ENCODE peak calls at places on chromosomes 5 and 9, in seven cellular contexts. One of them, this sample, is unnamed. For H3K9me3, the result is how much of the 10 kb centered on the place peaks cover.

GRCh38 chr9:22098636-22099332 is 89.7 kb upstream of the CDKN2B start:
- DNase-seq in IMR-90: no peak
- DNase-seq in K562: no peak
- DNase-seq in cardiac muscle cell: no peak
- DNase-seq in pancreas: no peak
- DNase-seq in neural progenitor cell: no peak
- DNase-seq in right cardiac atrium: no peak
- DNase-seq in this sample: no peak

GRCh38 chr5:14153932-14154646 is 10.9 kb downstream of the TRIO start:
- DNase-seq in K562: no peak
- DNase-seq in pancreas: no peak
- DNase-seq in IMR-90: peak
- DNase-seq in right cardiac atrium: peak
- DNase-seq in neural progenitor cell: peak
- DNase-seq in cardiac muscle cell: peak
- DNase-seq in this sample: no peak

GRCh38 chr9:76109953-76110352 is 219.5 kb downstream of the PCSK5 start:
- DNase-seq in neural progenitor cell: no peak
- DNase-seq in K562: no peak
- DNase-seq in cardiac muscle cell: no peak
- DNase-seq in right cardiac atrium: no peak
- DNase-seq in IMR-90: peak
- DNase-seq in pancreas: no peak
- DNase-seq in this sample: no peak

GRCh38 chr5:31530541-31531265 is 1.2 kb downstream of the DROSHA start:
- DNase-seq in pancreas: no peak
- DNase-seq in IMR-90: no peak
- DNase-seq in cardiac muscle cell: no peak
- DNase-seq in neural progenitor cell: no peak
- DNase-seq in K562: peak
- DNase-seq in right cardiac atrium: no peak
- DNase-seq in this sample: no peak

GRCh38 chr9:113913426-113914195 is 37.5 kb downstream of the ZNF618 start:
- DNase-seq in K562: no peak
- DNase-seq in neural progenitor cell: no peak
- DNase-seq in right cardiac atrium: no peak
- DNase-seq in IMR-90: peak
- DNase-seq in pancreas: no peak
- DNase-seq in cardiac muscle cell: no peak
- DNase-seq in this sample: no peak

GRCh38 chr5:61582887-61583286 is 250.8 kb downstream of the ZSWIM6 start:
- DNase-seq in pancreas: no peak
- DNase-seq in IMR-90: no peak
- DNase-seq in K562: no peak
- DNase-seq in cardiac muscle cell: no peak
- DNase-seq in right cardiac atrium: no peak
- DNase-seq in neural progenitor cell: no peak
- DNase-seq in this sample: no peak

GRCh38 chr5:13632676-13633075 is 311.8 kb downstream of the DNAH5 start:
- DNase-seq in cardiac muscle cell: no peak
- DNase-seq in IMR-90: peak
- DNase-seq in K562: no peak
- DNase-seq in right cardiac atrium: no peak
- DNase-seq in pancreas: no peak
- DNase-seq in neural progenitor cell: no peak
- DNase-seq in this sample: no peak

GRCh38 chr9:119844431-119844830 is 475.2 kb upstream of the BRINP1 start:
- DNase-seq in right cardiac atrium: no peak
- DNase-seq in cardiac muscle cell: no peak
- DNase-seq in IMR-90: no peak
- DNase-seq in K562: no peak
- DNase-seq in pancreas: no peak
- DNase-seq in neural progenitor cell: no peak
- DNase-seq in this sample: no peak

GRCh38 chr5:57172466-57172961 is 1.3 kb upstream of the GPBP1 start:
- DNase-seq in cardiac muscle cell: no peak
- DNase-seq in neural progenitor cell: peak
- DNase-seq in IMR-90: no peak
- DNase-seq in right cardiac atrium: no peak
- DNase-seq in K562: peak
- DNase-seq in pancreas: no peak
- DNase-seq in this sample: no peak

GRCh38 chr9:115170674-115171073 is 52.7 kb upstream of the TNC start:
- DNase-seq in cardiac muscle cell: no peak
- DNase-seq in K562: no peak
- DNase-seq in right cardiac atrium: no peak
- DNase-seq in pancreas: no peak
- DNase-seq in neural progenitor cell: no peak
- DNase-seq in IMR-90: peak
- DNase-seq in this sample: no peak

DNA sequence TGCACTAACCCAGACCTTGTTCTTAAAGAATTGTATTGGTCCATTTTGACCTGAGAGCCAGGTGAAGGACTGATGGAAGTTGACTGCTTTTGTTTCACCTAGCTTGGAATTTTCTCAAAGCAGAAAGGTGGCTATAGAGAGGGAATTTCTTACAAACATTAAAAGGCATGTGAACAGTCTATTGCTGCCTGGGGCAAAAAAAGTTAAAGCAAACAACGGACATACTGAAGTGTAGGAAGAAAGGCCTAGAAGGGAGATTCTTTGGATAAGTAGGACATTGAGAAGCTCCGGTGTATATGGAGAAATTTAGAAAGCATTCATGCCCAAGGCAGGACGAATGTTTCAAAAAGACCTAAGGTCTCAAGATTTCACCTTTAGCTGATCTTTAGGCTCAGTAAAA is 11.7 kb downstream of the CATSPER3 start:
- DNase-seq in right cardiac atrium: no peak
- DNase-seq in IMR-90: no peak
- DNase-seq in pancreas: no peak
- DNase-seq in neural progenitor cell: no peak
- DNase-seq in K562: no peak
- DNase-seq in cardiac muscle cell: no peak
- DNase-seq in this sample: no peak
- H3K9me3 ChIP-seq in right cardiac atrium: under half
- H3K9me3 ChIP-seq in IMR-90: under half
- H3K9me3 ChIP-seq in pancreas: under half
- H3K9me3 ChIP-seq in neural progenitor cell: under half
- H3K9me3 ChIP-seq in K562: under half
- H3K9me3 ChIP-seq in cardiac muscle cell: under half
- H3K9me3 ChIP-seq in this sample: under half

DNA sequence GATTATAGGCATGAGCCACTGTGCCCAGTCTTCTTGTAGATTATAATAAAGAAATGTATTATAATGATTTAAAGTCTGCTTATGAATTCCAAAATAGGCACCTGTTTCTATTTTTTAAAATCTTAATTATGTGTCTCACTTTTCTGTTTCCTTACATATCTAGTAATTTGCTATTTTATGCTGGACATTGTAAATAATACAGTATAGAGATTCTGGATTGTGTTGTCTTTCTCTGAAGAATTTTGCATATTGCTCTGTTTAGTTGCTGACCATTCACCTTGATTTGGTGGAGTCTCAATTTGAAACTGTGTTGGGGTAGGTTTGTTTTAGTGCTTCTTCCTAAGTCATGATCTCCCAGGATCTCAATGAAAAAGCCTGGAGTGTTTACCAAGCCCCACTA is 102.8 kb downstream of the C9orf50 start:
- DNase-seq in IMR-90: no peak
- DNase-seq in pancreas: no peak
- DNase-seq in K562: no peak
- DNase-seq in right cardiac atrium: no peak
- DNase-seq in cardiac muscle cell: no peak
- DNase-seq in neural progenitor cell: no peak
- DNase-seq in this sample: no peak
- H3K9me3 ChIP-seq in IMR-90: under half
- H3K9me3 ChIP-seq in pancreas: under half
- H3K9me3 ChIP-seq in K562: under half
- H3K9me3 ChIP-seq in right cardiac atrium: under half
- H3K9me3 ChIP-seq in cardiac muscle cell: under half
- H3K9me3 ChIP-seq in neural progenitor cell: under half
- H3K9me3 ChIP-seq in this sample: under half

DNA sequence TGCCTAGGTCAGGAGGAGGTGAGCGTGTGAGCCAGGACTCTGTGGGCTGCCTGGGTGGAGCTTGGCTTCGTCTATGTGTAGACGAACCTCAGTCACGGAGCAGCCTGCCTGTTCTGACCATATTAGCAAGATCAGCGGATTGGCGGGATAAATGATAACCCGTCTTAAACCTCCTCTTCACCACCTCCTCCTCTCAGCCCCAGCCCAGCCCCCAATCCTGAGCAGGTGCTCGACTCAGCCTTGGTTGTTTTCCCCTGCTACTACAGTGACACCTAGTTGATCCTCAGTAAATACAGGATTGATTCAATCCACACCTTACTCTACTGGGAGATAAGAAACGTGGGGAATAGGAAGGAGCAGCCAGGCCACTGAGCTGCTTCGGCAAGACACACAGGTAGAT is 286.1 kb downstream of the IRX2 start:
- DNase-seq in K562: no peak
- DNase-seq in cardiac muscle cell: no peak
- DNase-seq in neural progenitor cell: no peak
- DNase-seq in right cardiac atrium: no peak
- DNase-seq in IMR-90: no peak
- DNase-seq in pancreas: no peak
- DNase-seq in this sample: no peak
- H3K9me3 ChIP-seq in K562: under half
- H3K9me3 ChIP-seq in cardiac muscle cell: under half
- H3K9me3 ChIP-seq in neural progenitor cell: under half
- H3K9me3 ChIP-seq in right cardiac atrium: under half
- H3K9me3 ChIP-seq in IMR-90: under half
- H3K9me3 ChIP-seq in pancreas: under half
- H3K9me3 ChIP-seq in this sample: under half

DNA sequence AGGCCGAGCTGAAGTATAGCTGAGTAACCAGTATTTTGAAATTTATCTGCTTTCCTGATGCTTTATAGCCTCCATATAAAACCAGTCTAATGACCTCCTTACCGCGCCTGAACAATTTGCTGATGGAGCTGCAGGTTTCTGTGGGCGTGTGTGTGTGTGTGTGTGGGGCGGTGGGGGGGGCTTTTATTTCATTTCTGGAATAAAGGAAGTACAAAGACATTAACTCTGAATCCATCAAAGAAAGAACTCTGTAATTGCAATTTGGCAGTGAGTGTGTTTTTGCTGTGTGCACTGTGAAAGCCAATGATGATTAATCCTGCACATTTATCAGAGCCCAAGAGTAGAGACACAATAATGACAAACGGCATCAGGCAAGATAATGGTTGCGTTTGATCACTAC is 29.3 kb upstream of the NDFIP1 start:
- DNase-seq in neural progenitor cell: no peak
- DNase-seq in pancreas: no peak
- DNase-seq in K562: no peak
- DNase-seq in IMR-90: no peak
- DNase-seq in cardiac muscle cell: no peak
- DNase-seq in right cardiac atrium: no peak
- DNase-seq in this sample: no peak
- H3K9me3 ChIP-seq in neural progenitor cell: under half
- H3K9me3 ChIP-seq in pancreas: under half
- H3K9me3 ChIP-seq in K562: under half
- H3K9me3 ChIP-seq in IMR-90: under half
- H3K9me3 ChIP-seq in cardiac muscle cell: under half
- H3K9me3 ChIP-seq in right cardiac atrium: under half
- H3K9me3 ChIP-seq in this sample: under half

GRCh38 chr5:125536095-125536494 is 789.7 kb upstream of the ZNF608 start:
- DNase-seq in cardiac muscle cell: no peak
- DNase-seq in IMR-90: no peak
- DNase-seq in K562: no peak
- DNase-seq in pancreas: no peak
- DNase-seq in right cardiac atrium: no peak
- DNase-seq in neural progenitor cell: no peak
- DNase-seq in this sample: no peak

GRCh38 chr5:125541085-125541484 is 794.6 kb upstream of the ZNF608 start:
- DNase-seq in K562: no peak
- DNase-seq in cardiac muscle cell: no peak
- DNase-seq in neural progenitor cell: no peak
- DNase-seq in right cardiac atrium: no peak
- DNase-seq in pancreas: no peak
- DNase-seq in IMR-90: no peak
- DNase-seq in this sample: no peak

GRCh38 chr5:125538469-125538868 is 792.0 kb upstream of the ZNF608 start:
- DNase-seq in neural progenitor cell: no peak
- DNase-seq in IMR-90: no peak
- DNase-seq in right cardiac atrium: no peak
- DNase-seq in pancreas: no peak
- DNase-seq in cardiac muscle cell: no peak
- DNase-seq in K562: no peak
- DNase-seq in this sample: no peak

GRCh38 chr5:125536582-125536981 is 790.1 kb upstream of the ZNF608 start:
- DNase-seq in cardiac muscle cell: no peak
- DNase-seq in K562: no peak
- DNase-seq in neural progenitor cell: no peak
- DNase-seq in right cardiac atrium: no peak
- DNase-seq in IMR-90: peak
- DNase-seq in pancreas: no peak
- DNase-seq in this sample: no peak

DNA sequence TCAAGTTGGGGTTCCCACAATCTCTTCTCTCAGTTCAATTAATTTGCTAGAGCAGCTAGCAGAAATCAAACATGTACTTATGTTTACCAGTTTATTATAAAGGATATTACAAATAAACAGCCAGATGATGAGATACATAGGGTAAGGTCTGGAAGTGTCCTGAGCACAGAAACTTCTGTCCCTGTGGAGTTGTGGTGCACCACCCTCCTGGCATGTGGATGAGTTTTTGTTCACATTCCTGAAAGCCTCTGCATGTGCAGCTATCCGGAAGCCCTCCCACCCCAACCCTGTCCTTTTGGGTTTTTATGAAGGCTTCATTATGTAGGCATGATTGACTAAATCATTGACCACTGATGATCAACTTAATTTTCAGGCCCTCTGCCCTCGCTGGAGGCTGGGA is 791.2 kb upstream of the ZNF608 start:
- DNase-seq in right cardiac atrium: no peak
- DNase-seq in pancreas: no peak
- DNase-seq in IMR-90: no peak
- DNase-seq in K562: no peak
- DNase-seq in neural progenitor cell: no peak
- DNase-seq in cardiac muscle cell: no peak
- DNase-seq in this sample: no peak
- H3K9me3 ChIP-seq in right cardiac atrium: under half
- H3K9me3 ChIP-seq in pancreas: under half
- H3K9me3 ChIP-seq in IMR-90: under half
- H3K9me3 ChIP-seq in K562: under half
- H3K9me3 ChIP-seq in neural progenitor cell: under half
- H3K9me3 ChIP-seq in cardiac muscle cell: under half
- H3K9me3 ChIP-seq in this sample: under half

GRCh38 chr5:151363673-151364072 is 16.3 kb upstream of the SLC36A2 start:
- DNase-seq in pancreas: no peak
- DNase-seq in IMR-90: no peak
- DNase-seq in cardiac muscle cell: no peak
- DNase-seq in K562: no peak
- DNase-seq in neural progenitor cell: no peak
- DNase-seq in right cardiac atrium: no peak
- DNase-seq in this sample: no peak
- H3K9me3 ChIP-seq in pancreas: under half
- H3K9me3 ChIP-seq in IMR-90: under half
- H3K9me3 ChIP-seq in cardiac muscle cell: under half
- H3K9me3 ChIP-seq in K562: under half
- H3K9me3 ChIP-seq in neural progenitor cell: under half
- H3K9me3 ChIP-seq in right cardiac atrium: under half
- H3K9me3 ChIP-seq in this sample: under half

This sample was measured in T-helper 17 cell.